ENCODE peak calls at places on chromosomes 13 and 19, in nine cellular contexts. L, J, Y, X, R, H, O, U and M are unnamed samples.

GRCh38 chr13:97111705-97112104 is 110.4 kb upstream of the MBNL2 start:
- DNase-seq in J (no peak), Y (no peak), O (no peak), R (no peak), U (no peak), X (no peak), H (no peak), L (no peak), M (no peak)

GRCh38 chr13:50149143-50149703 is 134.0 kb downstream of the KCNRG start:
- DNase-seq in Y (no peak), X (no peak), R (no peak), H (no peak), O (no peak), U (no peak), J (no peak), L (no peak), M (no peak)

GRCh38 chr19:4063369-4064072 is 3.2 kb downstream of the ZBTB7A start:
- DNase-seq in O (peak), U (no peak), Y (no peak), L (no peak), R (no peak), X (no peak), H (no peak), J (no peak), M (no peak)

GRCh38 chr19:46629546-46630025 is 4.7 kb upstream of the PTGIR start:
- DNase-seq in J (no peak), R (no peak), X (no peak), Y (no peak), O (no peak), H (no peak), U (no peak), L (peak), M (no peak)

GRCh38 chr19:1799695-1800342 is 12.3 kb downstream of the ATP8B3 start:
- DNase-seq in U (no peak), X (no peak), Y (no peak), O (no peak), H (peak), J (no peak), L (no peak), R (no peak), M (no peak)

GRCh38 chr19:38434549-38435051 is 1.1 kb downstream of the RYR1 start:
- DNase-seq in J (no peak), H (no peak), R (no peak), Y (no peak), X (no peak), O (peak), L (no peak), U (no peak), M (no peak)

GRCh38 chr19:36139473-36140288 is at the start of gene CAPNS1:
- DNase-seq in U (peak), R (peak), X (peak), L (peak), J (peak), Y (peak), H (peak), O (peak), M (peak)

GRCh38 chr19:15316498-15316897 is 15.8 kb downstream of the BRD4 start:
- DNase-seq in Y (no peak), R (no peak), L (no peak), H (no peak), U (no peak), J (no peak), O (no peak), X (no peak), M (no peak)

GRCh38 chr19:51709575-51709974 is 14.2 kb downstream of the HAS1 start:
- DNase-seq in Y (no peak), O (no peak), X (no peak), H (no peak), R (no peak), L (no peak), J (no peak), U (no peak), M (no peak)

GRCh38 chr13:101291216-101291615 is 125.1 kb downstream of the NALCN start:
- DNase-seq in R (no peak), U (no peak), J (no peak), O (no peak), X (no peak), L (no peak), Y (no peak), H (no peak), M (no peak)

GRCh38 chr13:48302920-48303330 is 626 bp upstream of the RB1 start:
- DNase-seq in L (no peak), O (no peak), X (no peak), Y (no peak), R (peak), J (peak), U (no peak), H (no peak), M (no peak)

GRCh38 chr19:37933965-37934364 is 27.0 kb downstream of the SIPA1L3 start:
- DNase-seq in R (no peak), J (no peak), L (no peak), X (no peak), H (no peak), Y (no peak), O (no peak), U (peak), M (no peak)

GRCh38 chr19:2790557-2791271 is 5.4 kb downstream of the THOP1 start:
- DNase-seq in O (no peak), Y (no peak), L (no peak), J (no peak), U (no peak), H (no peak), X (no peak), R (no peak), M (no peak)

GRCh38 chr13:113059891-113060290 is 45.7 kb upstream of the F7 start:
- DNase-seq in J (no peak), U (no peak), H (no peak), L (no peak), O (peak), X (no peak), R (no peak), Y (no peak), M (no peak)

GRCh38 chr13:31051999-31052398 is 109.7 kb downstream of the HSPH1 start:
- DNase-seq in L (no peak), J (no peak), X (no peak), R (no peak), Y (no peak), U (no peak), O (peak), H (no peak), M (no peak)

GRCh38 chr19:19151418-19151817 is 13.1 kb upstream of the TMEM161A start:
- DNase-seq in Y (no peak), X (no peak), O (no peak), L (no peak), U (no peak), R (no peak), J (no peak), H (no peak), M (no peak)

GRCh38 chr19:33325920-33326319 is 23.6 kb upstream of the CEBPA start:
- DNase-seq in U (peak), O (no peak), J (no peak), Y (no peak), X (no peak), R (no peak), H (no peak), L (no peak), M (no peak)

GRCh38 chr19:6223461-6224307 is 56.1 kb downstream of the MLLT1 start:
- DNase-seq in J (no peak), U (no peak), O (no peak), R (no peak), X (no peak), H (no peak), L (no peak), Y (no peak), M (no peak)

GRCh38 chr13:21435710-21436151 is 23.4 kb downstream of the ZDHHC20 start:
- DNase-seq in R (peak), H (no peak), X (peak), O (no peak), Y (peak), U (peak), J (no peak), L (no peak), M (peak)

GRCh38 chr19:4108767-4109625 is 14.9 kb downstream of the MAP2K2 start:
- DNase-seq in H (no peak), R (no peak), J (peak), X (no peak), U (no peak), O (no peak), L (peak), Y (peak), M (no peak)

GRCh38 chr13:20395061-20395916 is 130.4 kb downstream of the CRYL1 start:
- DNase-seq in H (no peak), O (no peak), U (no peak), L (no peak), X (no peak), J (no peak), R (no peak), Y (no peak), M (no peak)

GRCh38 chr19:42345191-42345812 is 19.9 kb downstream of the MEGF8 start:
- DNase-seq in J (no peak), O (no peak), U (no peak), Y (no peak), X (no peak), R (peak), H (no peak), L (no peak), M (no peak)

GRCh38 chr19:43126720-43127119 is 44.2 kb upstream of the PSG2 start:
- DNase-seq in H (no peak), U (no peak), R (no peak), X (no peak), O (no peak), Y (no peak), J (no peak), L (no peak), M (no peak)

GRCh38 chr19:43777163-43777700 is 3.5 kb downstream of the KCNN4 start:
- DNase-seq in L (peak), J (peak), U (no peak), O (no peak), Y (peak), X (peak), R (no peak), H (no peak), M (peak)

GRCh38 chr13:85254641-85255040 is 544.6 kb downstream of the SLITRK6 start:
- DNase-seq in L (no peak), X (no peak), U (no peak), H (no peak), J (no peak), O (no peak), Y (no peak), R (no peak), M (no peak)

GRCh38 chr19:13234518-13234917 is 84.3 kb downstream of the IER2 start:
- DNase-seq in O (peak), H (no peak), J (peak), U (peak), Y (peak), L (peak), X (peak), R (no peak), M (no peak)